ENCODE peak calls at places on chromosomes 13 and 19, in six cellular contexts. N, I, X, Z, R and P are unnamed samples. For H3K27me3, the result is how much of the 10 kb centered on the place peaks cover.

GRCh38 chr13:67736646-67737420 is 506.7 kb upstream of the PCDH9 start:
- DNase-seq in Z (no peak), I (no peak), R (no peak), X (no peak), N (no peak), P (no peak)

GRCh38 chr13:113493315-113493951 is 2.9 kb upstream of the DCUN1D2 start:
- DNase-seq in Z (no peak), X (peak), I (no peak), N (no peak), R (no peak), P (no peak)

GRCh38 chr19:28213476-28214082 is 999.4 kb downstream of the UQCRFS1 start:
- DNase-seq in I (no peak), R (no peak), N (no peak), X (no peak), Z (no peak), P (no peak)

GRCh38 chr19:35959040-35959967 is 23.1 kb downstream of the LRFN3 start:
- DNase-seq in R (peak), Z (no peak), X (no peak), I (no peak), N (peak), P (peak)

GRCh38 chr13:94479559-94480095 is at the start of gene DCT:
- DNase-seq in Z (no peak), I (no peak), X (no peak), N (no peak), R (no peak), P (no peak)

GRCh38 chr13:91135376-91135775 is 212.1 kb upstream of the MIR17HG start:
- DNase-seq in I (no peak), R (no peak), N (no peak), Z (no peak), X (no peak), P (no peak)

GRCh38 chr13:73765651-73766384 is 368.4 kb downstream of the KLF12 start:
- DNase-seq in N (peak), R (peak), Z (no peak), I (peak), X (peak), P (peak)

GRCh38 chr13:96984061-96984508 is 10.2 kb downstream of the OXGR1 start:
- DNase-seq in Z (no peak), I (no peak), R (peak), N (no peak), X (peak), P (peak)

GRCh38 chr19:44905437-44906160 is at the start of gene APOE:
- DNase-seq in I (no peak), N (no peak), Z (no peak), R (no peak), X (no peak), P (peak)

GRCh38 chr19:46471116-46471733 is at the start of gene PNMA8A:
- DNase-seq in Z (no peak), I (no peak), N (peak), X (peak), R (peak), P (peak)

GRCh38 chr13:93715866-93716265 is 489.3 kb downstream of the GPC6 start:
- DNase-seq in R (no peak), Z (no peak), X (no peak), I (no peak), N (no peak), P (no peak)

GRCh38 chr19:48239582-48240141 is 16.1 kb downstream of the CARD8 start:
- DNase-seq in N (no peak), I (peak), R (no peak), Z (no peak), X (no peak), P (no peak)

GRCh38 chr19:17847538-17848366 is at the start of gene JAK3:
- DNase-seq in R (peak), N (no peak), I (no peak), Z (no peak), X (peak), P (peak)

GRCh38 chr19:49006905-49007304 is 10.0 kb downstream of the LHB start:
- DNase-seq in N (no peak), X (no peak), I (no peak), Z (no peak), R (no peak), P (no peak)

GRCh38 chr13:44229371-44230030 is 144.1 kb upstream of the SERP2 start:
- DNase-seq in X (no peak), N (no peak), R (no peak), I (no peak), Z (no peak), P (no peak)

GRCh38 chr19:35261356-35262100 is 7.2 kb upstream of the USF2 start:
- DNase-seq in R (peak), Z (no peak), N (no peak), I (no peak), X (no peak), P (no peak)

GRCh38 chr19:47239152-47239551 is 8.2 kb upstream of the BBC3 start:
- DNase-seq in I (no peak), N (no peak), X (no peak), Z (no peak), R (no peak), P (no peak)

GRCh38 chr13:109844396-109844795 is 58.0 kb upstream of the IRS2 start:
- DNase-seq in N (no peak), Z (no peak), I (no peak), X (peak), R (no peak), P (no peak)

GRCh38 chr13:31204592-31204991 is 4.8 kb downstream of the B3GLCT start:
- DNase-seq in X (no peak), R (no peak), Z (no peak), N (no peak), I (no peak), P (no peak)
- H3K4me3 ChIP-seq in X (no peak), R (no peak), Z (no peak), N (no peak), I (no peak), P (no peak)

GRCh38 chr13:36431204-36432105 is 840 bp upstream of the CCNA1 start:
- DNase-seq in Z (no peak), N (peak), I (no peak), R (peak), X (no peak), P (no peak)

GRCh38 chr13:36432106-36432544 is at the start of gene CCNA1:
- DNase-seq in X (peak), Z (no peak), I (no peak), N (peak), R (peak), P (no peak)

GRCh38 chr13:36428083-36428482 is 4.2 kb upstream of the CCNA1 start:
- DNase-seq in Z (no peak), X (no peak), R (no peak), I (no peak), N (no peak), P (no peak)

GRCh38 chr13:36430247-36431203 is 1.8 kb upstream of the CCNA1 start:
- DNase-seq in N (peak), X (peak), I (no peak), R (no peak), Z (no peak), P (no peak)
- H3K27me3 ChIP-seq in N (under half), X (under half), I (under half), R (under half), Z (under half), P (under half)

DNA sequence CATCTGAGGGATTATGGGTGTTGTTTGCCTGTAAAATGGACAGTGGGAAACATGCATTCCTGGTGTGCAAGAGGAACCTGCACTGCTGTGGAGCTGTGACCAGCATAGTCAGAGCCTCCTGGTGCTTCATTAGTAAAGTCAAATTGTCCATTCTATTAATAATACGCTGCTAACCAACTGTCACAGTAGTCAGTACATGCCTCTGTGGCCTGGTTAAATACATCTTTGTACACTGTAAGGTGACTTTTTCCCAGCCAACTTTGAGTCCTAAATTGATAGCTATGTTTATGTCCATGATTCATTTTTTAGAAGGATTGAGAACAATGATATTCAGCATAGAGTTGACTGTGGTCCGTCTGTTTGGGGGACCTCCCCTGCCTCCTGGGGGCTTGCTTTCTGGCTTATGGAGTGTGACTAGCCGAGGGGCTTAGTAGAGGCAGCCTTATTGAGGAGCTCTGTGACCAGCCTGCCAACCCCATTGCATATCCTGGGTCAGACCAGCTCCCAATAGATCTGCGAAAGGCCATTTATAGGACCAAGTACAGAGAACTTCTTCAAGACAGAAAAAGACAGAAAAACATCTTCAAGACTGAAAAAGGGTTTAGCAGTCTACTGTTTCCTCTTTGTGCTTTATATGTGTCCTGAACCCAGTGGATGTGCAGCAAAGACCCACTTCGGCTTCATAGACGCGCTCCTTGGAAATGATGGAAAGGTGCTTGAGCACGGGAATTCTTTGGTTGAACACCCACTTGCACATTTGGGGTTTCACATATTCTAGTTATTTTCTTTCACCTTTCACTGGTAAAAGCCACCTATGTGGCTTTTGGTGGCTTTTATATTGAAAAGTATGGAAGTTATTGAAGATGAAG is 4.3 kb downstream of the GPR183 start:
- DNase-seq in I (no peak), Z (no peak), N (no peak), R (no peak), X (no peak), P (no peak)
- TF ChIP-seq POLR2A in I (no peak), Z (no peak), N (no peak), R (no peak), X (no peak), P (no peak)

DNA sequence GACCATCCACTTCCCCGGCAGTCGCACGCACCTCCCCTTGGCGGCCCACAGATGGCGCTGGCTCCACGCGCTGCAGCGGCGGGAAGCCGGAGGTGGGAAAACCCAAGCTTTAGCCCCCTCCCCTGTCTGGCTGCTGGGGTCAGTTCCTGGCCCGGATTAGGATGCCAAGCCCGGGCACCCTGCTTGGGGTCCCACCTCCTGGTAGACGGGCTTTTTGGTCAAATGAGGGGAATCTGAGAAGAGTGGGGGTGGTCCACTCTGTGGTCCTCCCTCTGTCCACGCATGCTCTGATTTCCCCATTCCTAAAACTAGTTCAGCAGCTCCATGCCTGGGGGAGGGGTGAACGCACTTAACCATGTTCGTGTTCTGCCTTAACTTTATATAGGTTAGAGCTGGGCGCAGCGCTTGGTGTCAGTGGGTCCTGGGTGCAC is 8.1 kb upstream of the ADGRE2 start:
- DNase-seq in Z (no peak), N (no peak), I (no peak), X (no peak), R (peak), P (no peak)
- H3K4me3 ChIP-seq in Z (no peak), N (no peak), I (no peak), X (no peak), R (no peak), P (no peak)

GRCh38 chr19:30228726-30229523 is 143.3 kb upstream of the ZNF536 start:
- DNase-seq in Z (no peak), N (no peak), R (no peak), I (no peak), X (no peak), P (no peak)
- H3K27me3 ChIP-seq in Z (under half), N (under half), R (under half), I (under half), X (under half), P (half or more)

GRCh38 chr13:49499889-49500660 is 4.3 kb downstream of the PHF11 start:
- DNase-seq in I (no peak), N (no peak), R (no peak), X (no peak), Z (no peak), P (no peak)
- TF ChIP-seq POLR2A in I (no peak), N (no peak), R (no peak), X (no peak), Z (no peak), P (no peak)

GRCh38 chr13:75762967-75763366 is 126.8 kb downstream of the LMO7 start:
- DNase-seq in N (no peak), Z (no peak), R (no peak), I (no peak), X (no peak), P (no peak)

GRCh38 chr13:75762066-75762937 is 126.2 kb downstream of the LMO7 start:
- DNase-seq in R (no peak), I (no peak), N (no peak), Z (no peak), X (peak), P (no peak)

GRCh38 chr13:75759531-75759930 is 123.4 kb downstream of the LMO7 start:
- DNase-seq in R (no peak), I (no peak), Z (no peak), N (no peak), X (no peak), P (no peak)

GRCh38 chr13:75761373-75761772 is 125.2 kb downstream of the LMO7 start:
- DNase-seq in X (no peak), I (no peak), N (no peak), Z (no peak), R (no peak), P (no peak)

GRCh38 chr13:75760182-75760981 is 124.3 kb downstream of the LMO7 start:
- DNase-seq in N (no peak), Z (no peak), R (no peak), X (peak), I (peak), P (peak)
- H3K4me3 ChIP-seq in N (no peak), Z (peak), R (no peak), X (peak), I (peak), P (no peak)

DNA sequence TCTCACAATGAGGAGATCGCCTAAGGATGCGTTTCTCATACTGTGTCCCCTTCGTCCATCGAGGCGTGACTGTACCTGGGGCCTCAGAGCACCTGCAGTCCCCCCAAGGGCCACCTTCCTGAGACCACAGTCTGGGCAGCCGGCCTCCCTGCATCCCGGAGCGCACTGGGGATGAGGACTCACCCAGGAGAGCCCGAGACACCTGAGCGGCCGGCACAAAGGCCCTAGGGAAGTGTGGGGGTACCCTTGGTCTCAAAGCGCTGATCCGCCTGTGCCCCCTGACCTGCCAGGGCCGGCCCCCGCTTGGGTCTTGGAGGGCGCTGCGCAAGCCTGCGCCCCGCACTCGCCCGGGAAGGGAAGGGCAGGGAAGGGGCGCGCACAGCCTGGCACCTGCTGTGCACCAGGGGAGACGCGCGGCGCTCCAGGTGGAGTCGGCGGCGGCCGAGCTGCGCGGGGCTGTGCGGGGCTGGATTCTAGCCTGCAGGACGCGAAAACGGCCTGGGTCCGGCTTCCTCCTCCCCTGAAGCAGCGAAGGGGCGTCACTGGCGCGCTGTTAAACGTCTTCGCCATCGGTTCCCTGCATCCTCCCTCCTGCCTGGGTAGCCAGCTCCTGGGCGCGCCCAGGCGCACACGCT is 13.7 kb upstream of the USP29 start:
- DNase-seq in R (no peak), I (no peak), X (no peak), Z (no peak), N (no peak), P (no peak)
- H3K27me3 ChIP-seq in R (under half), I (under half), X (under half), Z (under half), N (under half), P (under half)